ENCODE peak calls at places on chromosomes 5 and 9, in six cellular contexts. I is transverse colon, R is NB4, T is upper lobe of left lung, J is gastrocnemius medialis, U is uterus. X is an unnamed sample.

GRCh38 chr5:127290019-127290945 is at the start of gene MEGF10:
- DNase-seq in I (peak; percentile 42), R (peak; percentile 12), T (no peak), J (peak; percentile 33), U (peak; percentile 32), X (no peak)

GRCh38 chr5:108654042-108654441 is 93.7 kb upstream of the FER start:
- DNase-seq in I (no peak), R (no peak), T (no peak), J (no peak), U (no peak), X (no peak)

GRCh38 chr5:160420331-160420610 is 1.4 kb upstream of the PTTG1 start:
- DNase-seq in I (no peak), R (no peak), T (no peak), J (no peak), U (no peak), X (no peak)

GRCh38 chr9:127862075-127863011 is 7.9 kb upstream of the ENG start:
- DNase-seq in I (peak; percentile 80), R (peak; percentile 95), T (peak; percentile 93), J (peak; percentile 68), U (peak; percentile 51), X (peak; percentile 93)

GRCh38 chr5:158874343-158874742 is 225.4 kb downstream of the EBF1 start:
- DNase-seq in I (no peak), R (no peak), T (no peak), J (no peak), U (no peak), X (no peak)

GRCh38 chr9:135839516-135839915 is 67.8 kb downstream of the CAMSAP1 start:
- DNase-seq in I (no peak), R (no peak), T (no peak), J (no peak), U (no peak), X (no peak)

GRCh38 chr5:16504571-16504970 is 39.0 kb upstream of the ZNF622 start:
- DNase-seq in I (no peak), R (no peak), T (no peak), J (no peak), U (no peak), X (no peak)

GRCh38 chr5:88548136-88548535 is 279.5 kb upstream of the TMEM161B start:
- DNase-seq in I (no peak), R (no peak), T (no peak), J (no peak), U (no peak), X (no peak)

GRCh38 chr9:127714916-127715442 is 484 bp downstream of the PTRH1 start:
- DNase-seq in I (peak; percentile 57), R (peak; percentile 22), T (peak; percentile 36), J (peak; percentile 33), U (no peak), X (no peak)

GRCh38 chr9:15249042-15249818 is 57.8 kb downstream of the TTC39B start:
- DNase-seq in I (no peak), R (no peak), T (no peak), J (no peak), U (no peak), X (no peak)

GRCh38 chr5:62600560-62601252 is 22.1 kb downstream of the LRRC70 start:
- DNase-seq in I (no peak), R (no peak), T (no peak), J (no peak), U (no peak), X (no peak)

GRCh38 chr5:31823477-31823876 is 184.5 kb downstream of the PDZD2 start:
- DNase-seq in I (no peak), R (peak; percentile 30), T (no peak), J (no peak), U (no peak), X (no peak)

GRCh38 chr5:59587489-59588337 is 305.8 kb downstream of the PDE4D start:
- DNase-seq in I (peak; percentile 79), R (no peak), T (peak; percentile 63), J (peak; percentile 88), U (peak; percentile 25), X (no peak)

GRCh38 chr5:33102551-33102950 is 338.2 kb upstream of the TARS1 start:
- DNase-seq in I (no peak), R (no peak), T (no peak), J (no peak), U (no peak), X (no peak)

GRCh38 chr9:34555002-34555348 is 32.2 kb upstream of the ENHO start:
- DNase-seq in I (no peak), R (no peak), T (no peak), J (no peak), U (no peak), X (no peak)

GRCh38 chr5:35884125-35884788 is 27.6 kb downstream of the IL7R start:
- DNase-seq in I (no peak), R (peak; percentile 65), T (no peak), J (no peak), U (no peak), X (no peak)

GRCh38 chr5:154038604-154039457 is at the start of the genes FAM114A2 and MFAP3:
- DNase-seq in I (peak; percentile 93), R (peak; percentile 92), T (peak; percentile 94), J (peak; percentile 83), U (peak; percentile 81), X (peak; percentile 83)
- TF ChIP-seq POLR2A in I (peak; percentile 93), R (peak; percentile 88), T (peak; percentile 93), J (peak; percentile 81), U (peak; percentile 77), X (no peak)

GRCh38 chr5:67053229-67053628 is 143.4 kb downstream of the CD180 start:
- DNase-seq in I (no peak), R (no peak), T (no peak), J (no peak), U (no peak), X (no peak)

GRCh38 chr5:67050125-67050524 is 146.5 kb downstream of the CD180 start:
- DNase-seq in I (peak; percentile 39), R (no peak), T (no peak), J (peak; percentile 63), U (no peak), X (no peak)

GRCh38 chr5:67052034-67052433 is 144.6 kb downstream of the CD180 start:
- DNase-seq in I (no peak), R (no peak), T (no peak), J (no peak), U (no peak), X (no peak)

GRCh38 chr5:67050635-67051034 is 146.0 kb downstream of the CD180 start:
- DNase-seq in I (no peak), R (no peak), T (no peak), J (no peak), U (no peak), X (no peak)

GRCh38 chr5:67051164-67051563 is 145.4 kb downstream of the CD180 start:
- DNase-seq in I (peak; percentile 78), R (no peak), T (no peak), J (no peak), U (no peak), X (no peak)
- H3K4me3 ChIP-seq in I (no peak overlapping the region), R (no peak overlapping the region), T (no peak overlapping the region), J (no peak overlapping the region), U (no peak overlapping the region), X (no peak overlapping the region)

DNA sequence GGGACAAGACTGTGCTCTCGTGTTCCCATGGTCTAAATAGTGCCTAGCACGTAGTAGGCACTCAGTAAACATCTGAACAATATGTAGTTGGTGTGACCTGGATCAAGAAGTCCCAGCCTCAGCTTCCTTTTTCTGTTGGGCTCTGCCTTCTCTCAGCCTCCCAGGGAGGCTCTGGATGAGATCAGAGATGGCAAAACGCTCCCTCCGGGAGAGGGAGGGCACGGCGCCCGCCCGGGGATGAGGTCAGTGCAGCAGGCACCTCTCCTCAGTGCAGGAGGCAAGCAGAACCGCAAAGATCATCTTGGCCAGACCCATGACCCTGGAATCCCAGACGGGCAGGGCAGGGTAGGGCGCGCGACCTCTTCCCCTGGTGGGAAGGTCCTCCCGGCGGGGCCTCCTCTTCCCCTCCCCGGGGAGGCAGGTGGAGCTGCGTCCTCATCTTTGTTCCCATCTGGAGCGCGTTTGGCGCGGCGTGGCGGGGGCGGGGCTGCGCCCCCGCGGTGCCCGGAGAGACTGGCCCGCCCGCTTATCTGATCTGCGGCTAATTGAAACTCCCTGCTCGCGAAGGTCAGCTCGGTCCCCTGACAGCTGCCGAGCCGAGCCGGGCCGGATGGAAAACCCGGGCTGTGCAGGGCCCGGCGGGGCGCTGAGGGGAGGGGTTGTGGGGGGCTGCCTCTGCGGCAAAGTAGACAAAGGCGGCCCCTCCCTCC is 60.9 kb downstream of the CXXC5 start:
- DNase-seq in I (peak; percentile 53), R (peak; percentile 77), T (no peak), J (no peak), U (peak; percentile 73), X (no peak)
- TF ChIP-seq POLR2A in I (no peak), R (no peak), T (no peak), J (peak; percentile 14), U (peak; percentile 9), X (no peak)

DNA sequence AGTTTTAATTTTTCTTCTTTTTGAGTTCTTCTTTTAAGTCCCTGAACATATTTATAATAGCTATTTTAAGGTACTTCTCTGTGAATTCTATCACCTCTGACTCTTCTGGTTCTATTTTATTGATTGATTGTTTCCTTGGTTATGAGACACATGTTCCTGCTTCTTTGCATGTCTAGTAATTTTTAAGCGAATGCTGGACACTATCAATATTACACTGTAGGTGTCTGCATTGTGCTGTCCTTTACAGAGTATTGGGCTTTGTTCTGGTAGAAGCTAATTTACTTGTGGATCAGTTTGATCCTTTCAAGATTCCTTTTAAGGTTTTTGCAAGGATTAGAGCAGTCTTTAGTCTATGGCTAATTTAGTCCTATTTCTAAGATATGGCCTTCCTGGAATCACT is 195.7 kb downstream of the GAPVD1 start:
- DNase-seq in I (no peak), R (no peak), T (no peak), J (no peak), U (no peak), X (no peak)
- H3K4me3 ChIP-seq in I (no peak overlapping the region), R (no peak overlapping the region), T (no peak overlapping the region), J (no peak overlapping the region), U (no peak overlapping the region), X (no peak overlapping the region)

GRCh38 chr5:95838001-95838520 is 15.5 kb upstream of the GLRX start:
- DNase-seq in I (no peak), R (no peak), T (no peak), J (peak; percentile 94), U (no peak), X (no peak)

GRCh38 chr5:95838552-95838951 is 16.0 kb upstream of the GLRX start:
- DNase-seq in I (no peak), R (no peak), T (no peak), J (no peak), U (no peak), X (no peak)

GRCh38 chr5:95836544-95836943 is 14.0 kb upstream of the GLRX start:
- DNase-seq in I (no peak), R (no peak), T (no peak), J (peak; percentile 49), U (no peak), X (no peak)

GRCh38 chr5:95837492-95837891 is 15.0 kb upstream of the GLRX start:
- DNase-seq in I (no peak), R (no peak), T (no peak), J (peak; percentile 45), U (no peak), X (no peak)

DNA sequence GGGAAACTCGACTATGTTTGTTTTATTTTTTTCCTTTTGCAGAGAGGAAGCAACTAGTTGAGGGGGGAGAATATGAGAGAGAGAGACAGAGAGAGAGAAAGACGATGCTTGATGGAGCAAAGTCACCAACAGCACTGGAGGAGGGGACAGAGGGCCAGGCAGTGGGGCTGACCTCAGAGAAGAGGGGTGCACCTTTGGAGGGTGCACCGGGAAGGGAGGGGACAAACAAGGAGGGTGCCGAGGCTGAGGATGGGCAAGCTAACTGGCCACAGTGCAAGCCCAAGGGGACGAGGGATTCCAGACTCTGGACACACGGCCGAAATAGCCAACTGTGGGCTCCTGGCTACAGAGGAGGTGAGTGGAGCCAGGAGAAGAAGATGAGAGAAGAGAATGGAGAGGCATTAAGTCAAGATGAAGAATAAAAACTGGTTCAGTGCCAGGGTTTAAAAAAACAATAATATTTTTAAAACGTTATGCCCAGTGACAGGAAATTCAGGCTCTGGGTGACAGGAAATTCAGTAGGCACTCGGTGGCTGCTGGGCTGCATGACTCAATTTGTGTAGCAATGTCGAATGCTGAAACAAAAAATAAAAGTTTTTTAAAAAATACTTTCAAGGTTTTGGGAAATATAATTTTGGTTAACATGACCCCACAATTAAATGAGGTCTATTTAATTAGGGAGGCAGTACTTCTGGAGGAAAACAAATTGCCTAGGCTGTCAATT is 13.3 kb upstream of the GLRX start:
- DNase-seq in I (no peak), R (peak; percentile 48), T (no peak), J (peak; percentile 55), U (no peak), X (no peak)
- TF ChIP-seq POLR2A in I (no peak), R (no peak), T (no peak), J (no peak), U (no peak), X (no peak)